ENCODE peak calls at places on chromosome 10, in eight cellular contexts. X is HCT116, I is H9, K is astrocyte, U is IMR-90, Y is PC-3, W is OCI-LY7, H is PC-9. F is an unnamed sample. For H3K4me1, the result is how much of the 10 kb centered on the place peaks cover.

GRCh38 chr10:44233561-44234470 is 151.1 kb downstream of the CXCL12 start:
- DNase-seq in X (no peak), I (peak), K (peak), U (no peak), Y (no peak), W (no peak), H (no peak), F (no peak)

GRCh38 chr10:73407495-73407894 is 6.4 kb downstream of the ANXA7 start:
- DNase-seq in X (no peak), I (no peak), K (no peak), U (no peak), Y (no peak), W (no peak), H (no peak), F (peak)

GRCh38 chr10:73439605-73440298 is 6.4 kb upstream of the MSS51 start:
- DNase-seq in X (no peak), I (no peak), K (peak), U (peak), Y (peak), W (no peak), H (no peak), F (no peak)

GRCh38 chr10:49474901-49475300 is 64.0 kb downstream of the ERCC6 start:
- DNase-seq in X (no peak), I (no peak), K (no peak), U (peak), Y (peak), W (no peak), H (no peak), F (no peak)

GRCh38 chr10:122164028-122164601 is 107.0 kb upstream of the BTBD16 start:
- DNase-seq in X (no peak), I (no peak), K (peak), U (no peak), Y (no peak), W (no peak), H (no peak), F (no peak)

GRCh38 chr10:86399514-86399878 is 32.9 kb upstream of the GRID1 start:
- DNase-seq in X (no peak), I (no peak), K (no peak), U (no peak), Y (no peak), W (no peak), H (no peak), F (no peak)

GRCh38 chr10:71553371-71553900 is 156.7 kb downstream of the CDH23 start:
- DNase-seq in X (no peak), I (no peak), K (no peak), U (no peak), Y (no peak), W (no peak), H (no peak), F (peak)

GRCh38 chr10:31659665-31660064 is 269.0 kb downstream of the ARHGAP12 start:
- DNase-seq in X (no peak), I (no peak), K (no peak), U (no peak), Y (no peak), W (no peak), H (no peak), F (no peak)

GRCh38 chr10:61284222-61284890 is 168.8 kb downstream of the TMEM26 start:
- DNase-seq in X (peak), I (no peak), K (peak), U (peak), Y (peak), W (peak), H (peak), F (peak)

GRCh38 chr10:131855763-131856401 is 44.9 kb upstream of the PPP2R2D start:
- DNase-seq in X (no peak), I (peak), K (no peak), U (no peak), Y (no peak), W (no peak), H (no peak), F (no peak)

DNA sequence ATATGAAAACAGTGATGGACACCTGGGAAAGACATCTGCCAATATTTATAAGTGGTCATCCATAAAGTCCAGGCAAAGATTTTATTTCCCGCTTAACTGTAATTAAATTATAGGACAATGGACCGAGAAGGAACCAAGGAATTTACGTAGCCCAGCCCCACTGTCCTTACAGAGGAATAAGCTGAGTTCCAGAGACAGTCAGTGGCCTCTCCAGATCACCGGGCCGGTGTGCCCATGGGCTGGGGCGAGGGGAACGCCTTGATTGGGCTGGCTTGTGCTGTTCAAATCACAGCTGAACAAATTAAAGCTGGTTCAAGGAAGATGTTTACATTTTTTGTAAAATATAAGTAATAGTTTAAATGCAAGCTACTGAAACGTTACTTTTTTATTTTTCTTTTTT is 40.7 kb downstream of the PFKP start:
- DNase-seq in X (no peak), I (no peak), K (no peak), U (no peak), Y (no peak), W (no peak), H (no peak), F (no peak)
- H3K4me1 ChIP-seq in X (under half), I (under half), K (under half), U (under half), Y (under half), W (under half), H (under half), F (under half)

GRCh38 chr10:103737735-103738367 is 117.5 kb downstream of the SH3PXD2A start:
- DNase-seq in X (no peak), I (no peak), K (no peak), U (no peak), Y (no peak), W (no peak), H (no peak), F (no peak)

GRCh38 chr10:103736044-103736443 is 119.3 kb downstream of the SH3PXD2A start:
- DNase-seq in X (no peak), I (no peak), K (no peak), U (no peak), Y (no peak), W (no peak), H (no peak), F (no peak)

GRCh38 chr10:103736763-103737162 is 118.6 kb downstream of the SH3PXD2A start:
- DNase-seq in X (peak), I (peak), K (no peak), U (no peak), Y (peak), W (peak), H (peak), F (peak)

GRCh38 chr10:103740683-103741082 is 114.7 kb downstream of the SH3PXD2A start:
- DNase-seq in X (no peak), I (no peak), K (no peak), U (no peak), Y (no peak), W (no peak), H (no peak), F (no peak)

DNA sequence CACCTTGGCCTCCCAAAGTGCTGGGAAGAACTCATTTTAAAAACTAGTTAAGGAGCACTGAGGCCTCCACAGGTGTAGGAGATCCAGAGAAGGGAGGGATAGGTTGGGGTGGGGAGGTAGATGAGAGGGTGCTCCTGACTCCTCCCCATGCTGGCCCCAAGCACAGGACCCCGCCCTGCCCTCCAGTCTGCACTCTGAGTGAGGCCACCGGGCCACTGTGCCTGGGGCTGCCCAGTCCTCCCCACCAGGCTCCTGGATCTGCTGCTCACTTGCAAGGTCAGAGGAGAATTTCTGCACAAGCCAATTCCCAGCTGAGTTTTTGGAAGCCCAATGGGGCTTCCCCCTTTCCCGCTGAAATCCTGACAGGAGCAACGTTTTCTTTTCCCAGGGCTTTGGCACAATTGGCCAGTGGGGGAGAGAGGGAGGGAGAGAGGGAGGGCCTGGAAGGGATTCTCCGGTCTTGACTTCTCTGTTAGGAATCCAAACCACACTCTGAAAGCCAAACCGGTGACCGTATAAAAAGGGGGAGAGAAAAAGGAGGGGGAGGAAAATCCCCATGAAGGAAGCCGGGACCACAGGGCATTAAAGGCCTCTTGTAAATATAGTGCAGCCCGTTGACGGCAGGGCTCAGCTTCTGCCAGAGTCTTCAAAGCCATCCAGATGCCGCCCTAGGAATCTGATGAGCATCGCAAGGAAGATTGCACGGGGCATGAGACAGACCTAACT is 116.2 kb downstream of the SH3PXD2A start:
- DNase-seq in X (no peak), I (no peak), K (peak), U (peak), Y (peak), W (no peak), H (peak), F (no peak)
- H2AFZ ChIP-seq in X (no peak), I (no peak), K (no peak), U (peak), Y (peak), W (no peak), H (no peak), F (no peak)

GRCh38 chr10:84159076-84159475 is 14.5 kb upstream of the GPR15LG start:
- DNase-seq in X (no peak), I (no peak), K (no peak), U (no peak), Y (no peak), W (no peak), H (no peak), F (no peak)

GRCh38 chr10:84163992-84164391 is 9.6 kb upstream of the GPR15LG start:
- DNase-seq in X (no peak), I (no peak), K (no peak), U (no peak), Y (no peak), W (no peak), H (no peak), F (no peak)

GRCh38 chr10:84160663-84161362 is 12.8 kb upstream of the GPR15LG start:
- DNase-seq in X (no peak), I (no peak), K (no peak), U (no peak), Y (no peak), W (no peak), H (no peak), F (peak)

GRCh38 chr10:84166620-84167288 is 6.8 kb upstream of the GPR15LG start:
- DNase-seq in X (no peak), I (no peak), K (no peak), U (no peak), Y (no peak), W (no peak), H (no peak), F (no peak)

GRCh38 chr10:84164442-84164841 is 9.2 kb upstream of the GPR15LG start:
- DNase-seq in X (no peak), I (no peak), K (no peak), U (no peak), Y (no peak), W (peak), H (no peak), F (no peak)
- H3K4me1 ChIP-seq in X (under half), I (under half), K (under half), U (under half), Y (under half), W (under half), H (under half), F (under half)

GRCh38 chr10:130135676-130136213 is 446 bp upstream of the GLRX3 start:
- DNase-seq in X (no peak), I (no peak), K (no peak), U (no peak), Y (no peak), W (no peak), H (no peak), F (no peak)

GRCh38 chr10:130137659-130138478 is 1.7 kb downstream of the GLRX3 start:
- DNase-seq in X (no peak), I (no peak), K (no peak), U (no peak), Y (no peak), W (no peak), H (no peak), F (no peak)

GRCh38 chr10:130138479-130138866 is 2.3 kb downstream of the GLRX3 start:
- DNase-seq in X (peak), I (no peak), K (peak), U (peak), Y (peak), W (no peak), H (peak), F (no peak)

GRCh38 chr10:130137077-130137448 is 872 bp downstream of the GLRX3 start:
- DNase-seq in X (no peak), I (no peak), K (peak), U (peak), Y (peak), W (no peak), H (no peak), F (peak)

DNA sequence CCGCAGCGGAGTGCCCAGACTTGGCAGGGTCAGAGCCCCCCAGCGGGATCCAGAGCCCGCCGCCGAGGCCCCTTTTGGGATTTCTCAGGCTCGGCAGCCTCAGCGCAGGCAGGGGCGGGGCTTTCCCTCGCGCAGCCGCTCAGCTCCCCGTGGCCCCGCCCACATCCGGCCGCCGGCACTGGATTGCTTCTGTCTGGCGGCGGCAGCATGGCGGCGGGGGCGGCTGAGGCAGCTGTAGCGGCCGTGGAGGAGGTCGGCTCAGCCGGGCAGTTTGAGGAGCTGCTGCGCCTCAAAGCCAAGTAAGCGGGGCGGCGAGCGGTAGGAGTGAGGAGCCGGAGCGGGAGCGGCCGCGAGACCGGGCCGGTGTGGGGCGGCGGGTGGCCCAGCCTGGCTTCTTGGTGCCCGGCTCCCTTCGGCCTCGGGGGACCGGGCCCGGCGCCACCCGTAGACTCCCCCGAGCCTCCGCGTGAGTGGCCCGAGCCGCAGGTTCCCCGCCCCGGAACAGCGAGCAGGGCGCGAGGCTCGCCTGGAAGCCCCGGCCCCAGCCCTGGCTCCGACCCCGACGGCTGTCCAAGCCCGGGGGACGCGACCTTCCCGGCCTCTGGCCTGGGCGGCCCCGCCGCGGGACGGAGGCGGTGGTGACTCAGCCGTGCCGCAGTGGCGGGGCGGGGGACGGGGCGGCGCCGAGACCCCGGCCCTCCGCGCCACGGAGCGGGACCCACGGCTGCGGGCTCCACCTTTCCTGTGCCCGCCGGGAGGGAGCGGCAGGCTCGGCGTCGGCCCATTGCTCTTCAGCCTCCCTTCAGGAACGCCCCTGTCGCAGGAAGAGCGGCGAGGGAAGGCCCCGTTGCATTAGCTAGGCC is at the start of gene GLRX3:
- DNase-seq in X (peak), I (peak), K (peak), U (peak), Y (peak), W (peak), H (peak), F (peak)
- H2AFZ ChIP-seq in X (no peak), I (no peak), K (peak), U (peak), Y (peak), W (peak), H (peak), F (peak)

DNA sequence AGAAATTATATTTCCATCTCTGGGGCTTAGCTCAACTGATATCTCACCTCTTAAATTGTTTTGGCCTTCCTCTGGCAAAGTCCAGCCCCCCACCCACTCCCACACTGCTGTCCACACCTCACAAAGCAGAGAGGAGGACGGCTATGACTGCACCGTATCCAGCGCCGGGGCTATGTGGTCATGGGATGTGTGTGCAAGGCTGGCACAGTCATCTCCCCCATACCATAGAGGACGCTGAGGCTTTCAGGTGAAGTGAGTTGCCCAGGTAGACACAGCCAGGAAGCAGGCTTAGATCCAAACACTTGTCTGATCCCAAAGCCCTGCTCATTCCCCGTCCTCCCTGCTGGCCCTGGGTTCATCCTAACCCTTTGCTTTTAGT is 80.2 kb downstream of the GRK5 start:
- DNase-seq in X (no peak), I (no peak), K (no peak), U (no peak), Y (no peak), W (no peak), H (no peak), F (no peak)
- H3K4me1 ChIP-seq in X (under half), I (under half), K (under half), U (under half), Y (under half), W (half or more), H (under half), F (under half)

DNA sequence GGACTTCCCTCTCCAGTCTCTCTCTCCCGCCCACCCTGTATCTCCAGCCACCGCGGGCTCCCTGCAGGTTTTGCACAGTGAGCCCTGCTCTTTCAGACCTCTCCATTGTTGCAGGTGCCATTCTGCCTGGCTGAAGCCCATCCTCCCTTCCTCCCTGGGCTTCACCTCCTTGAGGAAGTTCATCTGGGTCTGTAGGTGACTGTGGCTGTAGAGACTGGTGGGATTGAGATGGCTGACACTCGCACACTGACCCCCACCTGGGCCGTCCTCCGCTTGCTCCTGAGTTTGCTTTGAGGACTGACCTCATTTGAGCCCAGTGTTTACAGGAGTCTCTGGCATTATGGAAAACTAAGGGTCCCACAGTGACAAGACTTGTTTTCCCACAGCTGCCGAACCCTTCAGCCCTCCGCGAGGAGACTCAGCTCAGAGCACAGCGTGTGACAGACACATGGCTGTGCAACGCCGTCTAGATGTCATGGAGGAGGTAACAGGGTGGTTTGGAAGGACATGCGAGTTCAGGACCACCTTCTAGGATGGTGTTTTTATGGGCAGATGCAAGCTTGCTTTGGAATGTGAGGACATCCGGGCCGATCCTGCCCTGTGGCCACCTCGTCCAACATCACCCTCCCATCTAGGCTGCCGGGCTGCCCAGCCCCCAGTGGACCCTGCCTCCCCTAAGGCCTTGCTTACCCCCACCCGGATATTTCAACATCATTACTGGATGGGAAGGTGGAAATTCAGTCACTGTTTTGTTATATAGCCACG is 9.3 kb downstream of the PLAC9 start:
- DNase-seq in X (no peak), I (no peak), K (no peak), U (no peak), Y (no peak), W (no peak), H (no peak), F (no peak)
- H2AFZ ChIP-seq in X (no peak), I (no peak), K (no peak), U (no peak), Y (peak), W (no peak), H (no peak), F (no peak)